ENCODE peak calls at places on chromosome 1, in six cellular contexts. V is adrenal gland, R is sigmoid colon, T is HL-60, H is cardiac fibroblast, S is fibroblast of the aortic adventitia. M is an unnamed sample.

GRCh38 chr1:155454096-155454495 is 108.5 kb downstream of the ASH1L start:
- DNase-seq in V (no peak), R (no peak), T (no peak), H (peak; percentile 18), S (peak; percentile 72), M (no peak)

GRCh38 chr1:29444081-29444715 is 207.9 kb downstream of the PTPRU start:
- DNase-seq in V (peak; percentile 3), R (no peak), T (no peak), H (no peak), S (no peak), M (peak; percentile 27)

GRCh38 chr1:108079550-108079949 is 114.6 kb upstream of the VAV3 start:
- DNase-seq in V (no peak), R (no peak), T (no peak), H (no peak), S (no peak), M (no peak)

GRCh38 chr1:219585837-219586465 is 27.0 kb downstream of the ZC3H11B start:
- DNase-seq in V (no peak), R (no peak), T (no peak), H (no peak), S (no peak), M (no peak)

GRCh38 chr1:232038704-232039103 is 412.1 kb downstream of the DISC1 start:
- DNase-seq in V (no peak), R (no peak), T (no peak), H (peak; percentile 34), S (no peak), M (no peak)

GRCh38 chr1:41673806-41674205 is 189.3 kb upstream of the EDN2 start:
- DNase-seq in V (no peak), R (no peak), T (no peak), H (no peak), S (no peak), M (peak; percentile 39)

GRCh38 chr1:28601696-28602095 is 9.6 kb downstream of the RAB42 start:
- DNase-seq in V (peak; percentile 50), R (no peak), T (no peak), H (peak; percentile 82), S (peak; percentile 85), M (no peak)

GRCh38 chr1:167499106-167499505 is 19.2 kb downstream of the CD247 start:
- DNase-seq in V (no peak), R (no peak), T (no peak), H (no peak), S (no peak), M (no peak)

GRCh38 chr1:226882187-226882586 is 11.8 kb downstream of the PSEN2 start:
- DNase-seq in V (no peak), R (no peak), T (no peak), H (no peak), S (peak; percentile 14), M (no peak)

GRCh38 chr1:220370041-220370700 is 97.9 kb upstream of the RAB3GAP2 start:
- DNase-seq in V (no peak), R (no peak), T (no peak), H (peak; percentile 22), S (peak; percentile 86), M (no peak)

GRCh38 chr1:92080128-92080985 is at the start of gene BTBD8:
- DNase-seq in V (peak; percentile 81), R (peak; percentile 93), T (peak; percentile 74), H (peak; percentile 90), S (peak; percentile 71), M (peak; percentile 92)

DNA sequence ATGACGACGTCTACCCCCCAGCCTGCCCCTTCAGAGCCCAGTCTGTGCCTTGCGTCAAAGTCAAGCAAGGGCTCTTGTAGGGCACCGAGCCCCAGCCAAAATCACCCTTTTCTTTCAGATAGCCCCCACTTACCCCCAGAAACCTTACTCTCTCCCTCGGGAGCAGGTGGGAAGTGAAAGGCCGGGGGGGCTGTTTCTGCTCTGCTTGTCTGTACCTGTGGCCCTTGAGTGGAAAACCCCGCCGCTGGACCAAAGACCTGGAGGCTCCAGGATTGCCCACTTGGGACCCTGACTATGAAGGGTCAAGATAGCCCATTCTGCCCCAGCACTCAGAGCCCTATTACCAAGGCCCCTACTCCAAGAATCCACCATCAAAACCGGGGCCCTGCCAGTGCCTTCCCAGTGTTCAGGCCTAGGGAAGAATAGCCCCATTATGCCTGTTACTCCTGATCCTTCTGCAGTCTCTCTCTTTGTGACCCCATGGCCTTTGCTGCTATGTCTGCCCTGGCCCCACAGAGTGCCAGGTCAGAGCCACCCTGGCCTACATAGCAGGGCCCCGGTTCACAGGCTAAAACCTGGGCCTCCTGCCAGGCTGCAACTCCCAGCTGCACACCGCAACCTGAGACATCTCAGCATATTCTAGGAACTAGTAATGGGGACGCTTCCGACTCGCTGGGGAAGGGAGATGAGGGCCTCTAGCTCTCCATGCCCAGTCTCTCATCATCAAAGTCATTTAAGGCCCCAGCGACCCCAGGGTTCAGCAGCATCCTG is 22.2 kb upstream of the HPDL start:
- DNase-seq in V (peak; percentile 40), R (peak; percentile 73), T (no peak), H (no peak), S (no peak), M (peak; percentile 68)
- H3K4me3 ChIP-seq in V (peak overlapping the region; percentile 47), R (peak overlapping the region; percentile 88), T (peak overlapping the region; percentile 62), H (peak overlapping the region; percentile 71), S (peak overlapping the region; percentile 78), M (peak overlapping the region; percentile 84)

DNA sequence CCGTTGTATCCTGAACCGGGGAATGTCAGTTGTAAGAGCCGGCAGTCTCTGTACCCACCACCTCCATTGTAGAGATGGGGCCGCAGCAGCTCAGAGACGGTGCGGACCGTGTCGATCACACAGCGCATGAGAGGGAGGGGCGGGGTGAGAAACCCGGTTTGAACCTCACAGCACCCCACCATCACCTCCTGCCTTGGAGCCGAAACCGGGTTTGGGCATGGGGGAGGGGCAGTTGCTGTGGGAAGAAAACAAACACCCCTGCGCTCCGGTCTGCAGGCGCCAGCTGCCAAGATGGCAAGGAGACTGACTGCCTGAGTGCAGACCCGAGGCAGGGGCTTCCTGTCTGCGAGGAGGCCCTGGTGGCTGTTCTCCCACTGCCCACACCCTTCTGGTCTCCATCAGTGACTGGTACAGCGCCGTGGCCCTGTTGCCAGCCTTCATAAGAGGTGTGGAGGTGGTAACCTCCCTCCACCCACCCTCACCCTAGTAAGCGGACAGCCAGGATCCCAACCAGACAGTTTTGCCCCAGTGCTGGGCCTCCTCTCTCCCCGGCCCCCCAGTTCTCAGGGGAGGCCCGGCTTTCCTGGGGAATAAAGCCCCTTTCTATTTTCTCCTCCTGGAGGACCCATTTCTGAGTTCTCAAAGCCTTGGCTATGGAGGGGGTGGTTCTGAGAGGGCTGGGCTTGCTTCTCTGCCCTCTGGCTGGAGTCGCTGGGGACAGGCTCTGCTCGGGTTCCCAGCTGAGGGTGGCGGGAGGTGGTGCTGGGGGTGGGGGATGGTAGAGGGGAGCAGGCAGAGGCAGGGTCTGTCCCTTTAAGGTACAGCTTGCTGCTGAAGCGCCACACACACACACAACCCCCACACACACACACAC is 69.4 kb upstream of the SSBP3 start:
- DNase-seq in V (no peak), R (no peak), T (no peak), H (no peak), S (no peak), M (no peak)
- H3K4me3 ChIP-seq in V (peak overlapping the region; percentile 61), R (peak overlapping the region; percentile 57), T (no peak overlapping the region), H (no peak overlapping the region), S (no peak overlapping the region), M (peak overlapping the region; percentile 25)

GRCh38 chr1:21325231-21325718 is 35.0 kb upstream of the ECE1 start:
- DNase-seq in V (no peak), R (peak; percentile 73), T (peak; percentile 82), H (no peak), S (no peak), M (no peak)

GRCh38 chr1:21326861-21327344 is 36.6 kb upstream of the ECE1 start:
- DNase-seq in V (no peak), R (peak; percentile 87), T (no peak), H (no peak), S (peak; percentile 39), M (no peak)

GRCh38 chr1:21327566-21328323 is 37.5 kb upstream of the ECE1 start:
- DNase-seq in V (no peak), R (peak; percentile 64), T (no peak), H (no peak), S (no peak), M (no peak)

GRCh38 chr1:21324368-21325137 is 34.3 kb upstream of the ECE1 start:
- DNase-seq in V (peak; percentile 90), R (peak; percentile 91), T (peak; percentile 80), H (peak; percentile 89), S (peak; percentile 94), M (peak; percentile 86)

DNA sequence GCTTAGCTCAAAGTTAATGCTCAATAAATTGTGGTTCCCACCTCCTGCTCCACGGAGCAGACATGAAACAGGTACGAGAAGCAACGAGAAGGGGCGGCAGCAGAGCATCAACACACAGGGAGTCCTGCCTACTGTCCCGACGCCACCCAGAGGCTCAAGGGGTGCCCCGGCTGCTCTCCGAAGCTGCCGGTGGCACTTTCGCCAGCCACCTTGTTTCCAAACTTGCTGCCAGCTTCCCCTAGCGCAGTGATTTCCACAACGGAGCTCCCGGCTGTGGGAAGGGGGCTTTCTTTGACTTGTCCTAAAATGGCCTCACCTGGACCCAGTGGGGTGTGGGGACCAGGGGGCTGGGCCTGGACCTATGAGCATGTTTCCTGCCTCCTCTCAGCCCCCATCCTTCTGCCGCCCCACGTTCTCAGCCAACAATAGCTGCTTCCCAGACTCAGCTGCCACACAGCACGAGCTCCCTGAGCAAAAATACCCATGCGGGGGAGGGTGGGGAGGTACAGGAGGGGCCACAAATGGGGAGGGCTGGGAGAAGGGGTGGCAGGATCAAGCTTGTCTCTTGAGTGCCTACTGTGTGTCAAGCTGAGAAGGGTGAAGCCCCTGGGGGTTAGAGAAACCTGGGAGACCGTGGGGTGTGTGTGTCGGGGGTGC is 35.6 kb upstream of the ECE1 start:
- DNase-seq in V (no peak), R (peak; percentile 72), T (no peak), H (no peak), S (no peak), M (no peak)
- H3K4me3 ChIP-seq in V (no peak overlapping the region), R (peak overlapping the region; percentile 17), T (no peak overlapping the region), H (no peak overlapping the region), S (no peak overlapping the region), M (no peak overlapping the region)

GRCh38 chr1:192784395-192784794 is 24.4 kb upstream of the RGS2 start:
- DNase-seq in V (no peak), R (no peak), T (no peak), H (no peak), S (no peak), M (no peak)

GRCh38 chr1:192792628-192793027 is 16.2 kb upstream of the RGS2 start:
- DNase-seq in V (no peak), R (no peak), T (no peak), H (no peak), S (no peak), M (no peak)

GRCh38 chr1:192786617-192787016 is 22.2 kb upstream of the RGS2 start:
- DNase-seq in V (no peak), R (no peak), T (no peak), H (no peak), S (no peak), M (no peak)

GRCh38 chr1:192783793-192784192 is 25.0 kb upstream of the RGS2 start:
- DNase-seq in V (no peak), R (no peak), T (no peak), H (no peak), S (no peak), M (no peak)

DNA sequence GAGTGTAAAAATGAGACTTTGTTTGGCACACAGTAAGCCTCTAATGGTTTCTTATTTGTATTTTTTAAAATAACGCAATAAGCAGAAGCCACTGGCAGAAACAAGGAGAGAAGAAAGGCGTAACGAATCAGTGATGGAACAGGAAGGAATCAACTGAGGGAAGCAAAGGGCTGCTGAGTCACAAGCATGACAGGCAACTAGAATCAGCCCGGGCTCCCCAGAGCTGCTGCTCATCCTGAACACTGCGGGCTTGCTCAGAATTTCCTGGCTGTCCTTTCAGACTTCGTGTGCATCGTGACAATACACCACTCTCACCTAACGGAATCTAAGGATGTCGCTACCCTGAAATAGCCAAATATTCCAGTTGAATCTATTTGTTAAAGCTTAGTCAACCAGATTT is 20.7 kb upstream of the RGS2 start:
- DNase-seq in V (peak; percentile 78), R (peak; percentile 88), T (peak; percentile 63), H (peak; percentile 62), S (peak; percentile 47), M (no peak)
- H3K4me3 ChIP-seq in V (no peak overlapping the region), R (no peak overlapping the region), T (no peak overlapping the region), H (no peak overlapping the region), S (no peak overlapping the region), M (no peak overlapping the region)